ENCODE peak calls at places on chromosomes 13 and 19, in eight cellular contexts. I is PC-3, W is MM.1S, R is hepatocyte, Z is neural progenitor cell, V is SK-N-SH, N is OCI-LY7, G is HCT116. D is an unnamed sample. For H3K9me3, the result is how much of the 10 kb centered on the place peaks cover.

GRCh38 chr13:27450921-27451461 is 627 bp upstream of the MTIF3 start:
- DNase-seq in N (peak), I (peak), W (peak), G (peak), V (peak), R (peak), Z (peak), D (peak)

GRCh38 chr19:15297416-15298224 is 34.7 kb downstream of the BRD4 start:
- DNase-seq in G (peak), Z (no peak), W (no peak), V (no peak), I (peak), R (peak), N (peak), D (peak)

GRCh38 chr19:44752123-44752815 is 3.8 kb downstream of the BCL3 start:
- DNase-seq in G (no peak), Z (no peak), R (no peak), N (peak), W (no peak), I (no peak), V (no peak), D (no peak)

GRCh38 chr13:104810242-104810641 is 1725.2 kb downstream of the EFNB2 start:
- DNase-seq in W (no peak), I (no peak), N (peak), G (no peak), R (no peak), Z (no peak), V (no peak), D (no peak)

GRCh38 chr19:52138614-52139290 is 986 bp downstream of the ZNF616 start:
- DNase-seq in I (peak), Z (peak), R (peak), G (no peak), W (no peak), N (no peak), V (peak), D (peak)

GRCh38 chr13:60351326-60351725 is 45.7 kb upstream of the TDRD3 start:
- DNase-seq in G (no peak), I (peak), R (peak), V (peak), Z (no peak), W (no peak), N (no peak), D (peak)

GRCh38 chr13:48570225-48570828 is 37.4 kb upstream of the RCBTB2 start:
- DNase-seq in W (no peak), R (no peak), Z (no peak), N (no peak), G (no peak), I (no peak), V (no peak), D (no peak)

GRCh38 chr19:6213696-6214585 is 65.8 kb downstream of the MLLT1 start:
- DNase-seq in I (no peak), G (no peak), W (no peak), N (no peak), V (peak), Z (no peak), R (no peak), D (no peak)

GRCh38 chr13:33642374-33643065 is 175.4 kb upstream of the RFC3 start:
- DNase-seq in I (peak), G (no peak), V (no peak), W (no peak), N (no peak), Z (peak), R (peak), D (peak)

GRCh38 chr13:33275916-33276315 is 9.6 kb downstream of the STARD13 start:
- DNase-seq in G (no peak), N (no peak), W (no peak), Z (no peak), V (no peak), R (no peak), I (no peak), D (peak)

GRCh38 chr13:24631922-24632321 is 48.3 kb upstream of the ATP12A start:
- DNase-seq in W (no peak), Z (no peak), G (no peak), I (no peak), N (no peak), R (no peak), V (no peak), D (peak)

GRCh38 chr13:34064456-34065205 is 246.7 kb downstream of the RFC3 start:
- DNase-seq in Z (peak), W (no peak), N (no peak), I (peak), R (no peak), V (no peak), G (no peak), D (no peak)

DNA sequence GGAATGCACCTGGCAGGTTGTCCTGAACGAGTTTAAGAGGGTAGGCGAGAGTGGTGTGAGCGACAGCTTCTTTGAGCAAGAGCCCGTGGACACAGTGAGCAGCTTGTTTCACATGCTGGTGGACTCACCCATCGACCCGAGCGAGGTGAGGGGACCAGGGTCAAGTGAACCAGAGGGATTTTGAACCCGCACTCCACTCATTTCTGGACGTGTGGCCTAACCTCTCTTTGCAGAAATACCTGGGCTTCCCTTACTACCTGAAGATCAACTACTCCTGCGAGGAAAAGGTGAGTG is 1.7 kb downstream of the CATSPERG start:
- DNase-seq in R (no peak), G (no peak), N (no peak), I (no peak), V (peak), W (no peak), Z (no peak), D (no peak)
- TF ChIP-seq EZH2phosphoT487 in R (no peak), G (no peak), N (no peak), I (no peak), V (no peak), W (no peak), Z (no peak), D (no peak)

GRCh38 chr19:17747205-17748098 is 3.8 kb upstream of the FCHO1 start:
- DNase-seq in W (peak), R (peak), N (peak), G (peak), Z (peak), I (peak), V (peak), D (peak)
- H2AFZ ChIP-seq in W (peak), R (peak), N (peak), G (no peak), Z (peak), I (peak), V (peak), D (peak)

GRCh38 chr19:20197747-20198146 is 30.7 kb downstream of the ZNF486 start:
- DNase-seq in G (no peak), V (no peak), Z (no peak), R (no peak), W (no peak), N (no peak), I (no peak), D (no peak)
- H3K9me3 ChIP-seq in G (under half), V (under half), Z (under half), R (half or more), W (under half), N (under half), I (under half), D (under half)

DNA sequence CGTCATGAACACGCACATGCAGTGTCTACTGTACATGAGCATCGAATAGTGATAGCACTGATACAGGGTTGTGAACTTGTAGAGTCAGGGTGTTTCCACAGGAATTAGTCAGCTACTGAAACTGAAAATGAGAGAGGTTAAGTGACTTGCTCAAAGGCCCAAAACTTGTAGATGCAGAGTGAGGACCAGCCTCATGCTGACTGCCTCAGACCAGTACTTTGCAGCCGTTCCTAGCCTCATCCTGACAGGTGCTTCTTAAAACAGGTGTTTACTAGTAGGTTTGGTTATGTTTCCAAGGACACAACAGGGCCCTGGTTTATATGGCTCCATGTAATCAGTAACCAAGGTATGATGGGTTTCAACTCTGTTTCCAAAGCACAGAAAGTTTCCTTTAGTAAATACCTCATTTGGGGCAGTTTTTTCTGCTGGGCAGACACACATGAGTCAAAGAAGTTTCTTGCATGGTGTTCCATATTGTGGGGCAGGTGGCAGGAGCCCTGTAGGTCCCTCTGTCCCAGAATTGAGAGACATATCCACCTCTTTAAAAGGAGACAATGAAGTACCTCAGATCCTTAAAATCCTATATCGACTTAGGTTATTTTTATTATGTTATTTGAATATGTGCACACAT is 16.0 kb downstream of the FGF9 start:
- DNase-seq in R (no peak), G (no peak), V (no peak), W (peak), Z (no peak), N (no peak), I (no peak), D (no peak)
- TF ChIP-seq EZH2phosphoT487 in R (no peak), G (no peak), V (no peak), W (no peak), Z (no peak), N (no peak), I (no peak), D (no peak)

DNA sequence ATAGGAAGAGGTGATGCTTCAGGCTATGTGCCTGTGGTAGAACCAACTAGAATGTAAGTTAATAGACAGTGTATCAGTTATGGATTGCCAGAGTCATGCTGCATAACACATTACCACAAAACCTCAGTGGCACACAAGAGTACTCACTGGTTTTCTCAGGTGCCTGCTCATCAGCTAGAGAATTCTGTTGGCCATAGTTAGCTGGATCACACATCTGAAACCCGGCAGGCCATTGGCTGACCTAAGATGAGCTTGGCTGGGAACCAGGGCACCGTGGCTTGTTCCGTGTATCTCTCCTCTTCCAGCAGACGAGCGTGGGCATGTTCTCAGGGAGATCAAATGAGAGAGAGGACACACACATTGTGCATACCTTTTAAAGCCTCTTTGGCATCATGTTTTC is 76.7 kb downstream of the TEX26 start:
- DNase-seq in I (no peak), G (no peak), V (no peak), W (no peak), R (no peak), Z (no peak), N (no peak), D (no peak)
- H2AFZ ChIP-seq in I (no peak), G (no peak), V (no peak), W (no peak), R (no peak), Z (no peak), N (no peak), D (no peak)

GRCh38 chr13:74114202-74114601 is 20.0 kb downstream of the KLF12 start:
- DNase-seq in R (no peak), Z (no peak), N (no peak), I (peak), V (no peak), W (no peak), G (no peak), D (peak)
- H3K9me3 ChIP-seq in R (under half), Z (under half), N (under half), I (under half), V (under half), W (under half), G (under half), D (under half)

GRCh38 chr19:19064098-19064722 is 416 bp downstream of the SLC25A42 start:
- DNase-seq in W (peak), G (no peak), I (no peak), V (peak), Z (no peak), N (peak), R (no peak), D (no peak)

GRCh38 chr19:19067276-19068072 is 3.7 kb downstream of the SLC25A42 start:
- DNase-seq in V (no peak), R (no peak), Z (no peak), G (no peak), W (peak), I (no peak), N (no peak), D (peak)

GRCh38 chr19:19064811-19065745 is 1.3 kb downstream of the SLC25A42 start:
- DNase-seq in I (peak), G (no peak), Z (no peak), W (peak), N (peak), R (no peak), V (peak), D (peak)

GRCh38 chr19:19071897-19072296 is 8.1 kb downstream of the SLC25A42 start:
- DNase-seq in W (no peak), R (no peak), Z (no peak), V (no peak), G (no peak), I (no peak), N (no peak), D (no peak)

GRCh38 chr19:19068659-19069509 is 5.1 kb downstream of the SLC25A42 start:
- DNase-seq in R (no peak), N (peak), I (no peak), Z (no peak), V (no peak), G (no peak), W (peak), D (no peak)
- TF ChIP-seq EZH2phosphoT487 in R (no peak), N (no peak), I (no peak), Z (no peak), V (no peak), G (no peak), W (no peak), D (no peak)

DNA sequence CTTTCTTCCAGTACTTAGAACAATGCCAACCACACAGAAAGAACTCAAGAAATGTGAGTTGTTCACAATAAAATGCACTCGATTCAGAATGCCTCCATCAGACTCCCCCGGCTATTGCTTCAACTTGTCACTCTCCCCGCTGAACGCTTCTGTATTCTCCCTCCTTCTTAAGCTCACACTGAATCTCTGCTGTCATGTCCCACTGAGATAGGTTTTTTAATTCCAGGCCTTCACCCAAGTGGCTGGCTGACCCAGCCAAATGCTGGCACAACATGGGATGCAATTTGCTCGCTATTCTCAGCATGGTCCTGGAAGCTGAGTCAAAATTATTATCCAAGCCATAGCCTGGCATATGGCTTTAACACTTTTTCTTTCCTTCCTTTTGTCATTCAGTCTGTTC is 76.8 kb upstream of the SERP2 start:
- DNase-seq in Z (no peak), V (no peak), N (no peak), I (no peak), G (no peak), R (no peak), W (no peak), D (no peak)
- H2AFZ ChIP-seq in Z (no peak), V (no peak), N (no peak), I (no peak), G (no peak), R (no peak), W (no peak), D (no peak)

D was measured in GM23248.